ENCODE peak calls at places on chromosomes 5 and 9, in four cellular contexts. C, P, A and D are unnamed samples.

GRCh38 chr5:112649882-112650281 is 87.8 kb upstream of the APC start:
- DNase-seq in P (no peak), C (no peak), A (no peak), D (no peak)

GRCh38 chr9:4305586-4305985 is 5.7 kb upstream of the GLIS3 start:
- DNase-seq in P (no peak), C (no peak), A (no peak), D (no peak)

GRCh38 chr5:148145916-148146315 is 22.4 kb upstream of the SPINK14 start:
- DNase-seq in A (no peak), C (no peak), P (peak), D (no peak)

GRCh38 chr9:129750010-129750409 is 2.8 kb downstream of the PTGES start:
- DNase-seq in C (no peak), A (no peak), P (no peak), D (no peak)

GRCh38 chr5:77944757-77945340 is 168.7 kb upstream of the TBCA start:
- DNase-seq in P (no peak), C (no peak), A (no peak), D (no peak)

GRCh38 chr9:16245756-16246440 is 624.6 kb downstream of the BNC2 start:
- DNase-seq in A (no peak), C (no peak), P (no peak), D (no peak)

GRCh38 chr5:146073239-146073900 is 32.0 kb downstream of the PLAC8L1 start:
- DNase-seq in P (no peak), A (no peak), C (no peak), D (no peak)

GRCh38 chr5:131825404-131826013 is 28.7 kb upstream of the FNIP1 start:
- DNase-seq in C (no peak), P (no peak), A (no peak), D (no peak)

GRCh38 chr5:67493676-67494075 is 297.1 kb upstream of the CD180 start:
- DNase-seq in P (peak), C (no peak), A (no peak), D (peak)

GRCh38 chr9:69074801-69075200 is 39.2 kb downstream of the FXN start:
- DNase-seq in P (no peak), A (no peak), C (no peak), D (no peak)

GRCh38 chr5:151686673-151687378 is at the start of gene SPARC:
- DNase-seq in A (no peak), P (peak), C (peak), D (peak)

GRCh38 chr5:34007116-34007674 is 655 bp downstream of the AMACR start:
- DNase-seq in P (no peak), C (no peak), A (no peak), D (peak)

GRCh38 chr5:78610163-78610583 is 38.4 kb downstream of the LHFPL2 start:
- DNase-seq in P (peak), C (peak), A (no peak), D (no peak)

GRCh38 chr5:90221947-90222346 is 187.6 kb downstream of the CETN3 start:
- DNase-seq in A (no peak), C (no peak), P (peak), D (no peak)

GRCh38 chr9:5920860-5921328 is 30.2 kb downstream of the MLANA start:
- DNase-seq in P (no peak), A (no peak), C (peak), D (no peak)

GRCh38 chr5:167167191-167167590 is 1124.3 kb upstream of the WWC1 start:
- DNase-seq in P (no peak), A (no peak), C (no peak), D (no peak)

GRCh38 chr5:11037080-11037479 is 276.0 kb upstream of the DAP start:
- DNase-seq in A (no peak), P (no peak), C (no peak), D (no peak)

GRCh38 chr5:135488727-135489465 is 36.7 kb upstream of the TIFAB start:
- DNase-seq in P (peak), C (peak), A (no peak), D (no peak)

GRCh38 chr9:133526721-133527321 is 2.1 kb upstream of the MYMK start:
- DNase-seq in C (no peak), P (no peak), A (no peak), D (peak)

GRCh38 chr9:8599937-8600336 is 800.4 kb upstream of the DMAC1 start:
- DNase-seq in A (no peak), P (peak), C (no peak), D (no peak)

GRCh38 chr5:166441-167372 is 24.6 kb upstream of the LRRC14B start:
- DNase-seq in P (no peak), C (no peak), A (no peak), D (no peak)

GRCh38 chr5:95955996-95956899 is 5.4 kb downstream of the ELL2 start:
- DNase-seq in A (no peak), P (no peak), C (no peak), D (no peak)

GRCh38 chr9:114507726-114508125 is 2.5 kb upstream of the WHRN start:
- DNase-seq in C (no peak), A (no peak), P (peak), D (no peak)

GRCh38 chr9:110969971-110970381 is 68.3 kb downstream of the LPAR1 start:
- DNase-seq in C (peak), P (peak), A (no peak), D (no peak)

GRCh38 chr5:168047043-168047668 is 244.3 kb upstream of the WWC1 start:
- DNase-seq in P (peak), A (no peak), C (peak), D (peak)

GRCh38 chr9:127293314-127293713 is 28.7 kb downstream of the GARNL3 start:
- DNase-seq in A (no peak), P (no peak), C (no peak), D (no peak)

GRCh38 chr5:175590471-175590881 is 67.4 kb upstream of the HRH2 start:
- DNase-seq in P (peak), C (no peak), A (no peak), D (no peak)

GRCh38 chr9:89312154-89312616 is 1.2 kb downstream of the CKS2 start:
- DNase-seq in P (peak), A (no peak), C (no peak), D (no peak)

GRCh38 chr5:15106530-15107283 is 235.1 kb upstream of the ANKH start:
- DNase-seq in A (no peak), C (no peak), P (no peak), D (no peak)

GRCh38 chr5:154761062-154761740 is 6.0 kb downstream of the LARP1 start:
- DNase-seq in P (no peak), A (peak), C (no peak), D (no peak)

GRCh38 chr5:59328801-59329296 is 564.7 kb downstream of the PDE4D start:
- DNase-seq in C (no peak), P (peak), A (no peak), D (no peak)

GRCh38 chr9:76472925-76473324 is 13.9 kb downstream of the GCNT1 start:
- DNase-seq in P (peak), C (no peak), A (no peak), D (no peak)

GRCh38 chr9:105257767-105258166 is 13.3 kb downstream of the SLC44A1 start:
- DNase-seq in A (no peak), C (no peak), P (no peak), D (no peak)

GRCh38 chr9:109253637-109254284 is 67.1 kb downstream of the EPB41L4B start:
- DNase-seq in A (no peak), C (no peak), P (peak), D (no peak)

GRCh38 chr5:142179776-142180387 is 71.3 kb downstream of the NDFIP1 start:
- DNase-seq in C (no peak), P (no peak), A (no peak), D (no peak)

GRCh38 chr5:81854915-81855314 is 104.0 kb upstream of the SSBP2 start:
- DNase-seq in C (no peak), P (no peak), A (no peak), D (no peak)

GRCh38 chr5:74643160-74643562 is 2.6 kb upstream of the ENC1 start:
- DNase-seq in C (peak), A (no peak), P (peak), D (no peak)

GRCh38 chr5:624951-625230 is 12.8 kb downstream of the CEP72 start:
- DNase-seq in C (no peak), A (no peak), P (no peak), D (no peak)